ENCODE peak calls at places on chromosome 16, in eight cellular contexts. K is cardiac muscle cell; F is mucosa of descending colon; Y is CD8-positive, alpha-beta memory T cell; L is AG09309; U is spleen; V is HL-60; Z is brain microvascular endothelial cell. G is an unnamed sample.

GRCh38 chr16:50259334-50260205 is 6.8 kb upstream of the ADCY7 start:
- DNase-seq in K (peak), F (peak), Y (no peak), L (no peak), U (peak), V (no peak), Z (no peak), G (peak)

GRCh38 chr16:318628-319027 is 33.9 kb downstream of the AXIN1 start:
- DNase-seq in K (no peak), F (no peak), Y (no peak), L (no peak), U (no peak), V (no peak), Z (no peak), G (no peak)

GRCh38 chr16:30551781-30552180 is 6.4 kb downstream of the ZNF764 start:
- DNase-seq in K (no peak), F (no peak), Y (peak), L (no peak), U (no peak), V (no peak), Z (no peak), G (no peak)

GRCh38 chr16:22195695-22196558 is 10.2 kb upstream of the EEF2K start:
- DNase-seq in K (peak), F (peak), Y (peak), L (peak), U (peak), V (no peak), Z (peak), G (peak)

GRCh38 chr16:58022601-58023371 is 2.8 kb upstream of the MMP15 start:
- DNase-seq in K (peak), F (peak), Y (no peak), L (peak), U (peak), V (no peak), Z (peak), G (peak)

GRCh38 chr16:5874899-5875298 is 777.3 kb upstream of the EEF2KMT start:
- DNase-seq in K (no peak), F (no peak), Y (no peak), L (no peak), U (no peak), V (no peak), Z (no peak), G (no peak)

GRCh38 chr16:53881371-53881770 is 177.4 kb downstream of the FTO start:
- DNase-seq in K (peak), F (no peak), Y (no peak), L (peak), U (no peak), V (no peak), Z (peak), G (no peak)

GRCh38 chr16:4936181-4936990 is 562 bp downstream of the PPL start:
- DNase-seq in K (no peak), F (peak), Y (no peak), L (no peak), U (no peak), V (no peak), Z (no peak), G (peak)

GRCh38 chr16:3511286-3512180 is 10.7 kb downstream of the CLUAP1 start:
- DNase-seq in K (no peak), F (no peak), Y (no peak), L (no peak), U (no peak), V (no peak), Z (no peak), G (no peak)

GRCh38 chr16:46721885-46722284 is 26.3 kb downstream of the MYLK3 start:
- DNase-seq in K (no peak), F (no peak), Y (no peak), L (no peak), U (no peak), V (no peak), Z (no peak), G (no peak)

GRCh38 chr16:87806246-87806607 is 40.4 kb upstream of the KLHDC4 start:
- DNase-seq in K (no peak), F (no peak), Y (no peak), L (no peak), U (no peak), V (no peak), Z (no peak), G (no peak)

GRCh38 chr16:1296688-1297412 is 12.6 kb upstream of the UBE2I start:
- DNase-seq in K (no peak), F (no peak), Y (no peak), L (no peak), U (no peak), V (no peak), Z (peak), G (no peak)

GRCh38 chr16:13120557-13120956 is 219.2 kb downstream of the SHISA9 start:
- DNase-seq in K (no peak), F (no peak), Y (no peak), L (no peak), U (no peak), V (no peak), Z (no peak), G (no peak)

GRCh38 chr16:87602005-87602790 is at the start of gene JPH3:
- DNase-seq in K (no peak), F (no peak), Y (no peak), L (no peak), U (no peak), V (no peak), Z (no peak), G (no peak)

GRCh38 chr16:30767767-30768465 is 5.8 kb downstream of the RNF40 start:
- DNase-seq in K (no peak), F (peak), Y (peak), L (no peak), U (peak), V (no peak), Z (no peak), G (peak)

GRCh38 chr16:46801428-46802049 is 29.4 kb downstream of the C16orf87 start:
- DNase-seq in K (peak), F (no peak), Y (no peak), L (no peak), U (no peak), V (no peak), Z (no peak), G (no peak)

GRCh38 chr16:57265850-57266530 is 18.5 kb downstream of the PLLP start:
- DNase-seq in K (peak), F (peak), Y (no peak), L (no peak), U (peak), V (no peak), Z (no peak), G (peak)

GRCh38 chr16:84175351-84176081 is 11.3 kb downstream of the TAF1C start:
- DNase-seq in K (no peak), F (peak), Y (peak), L (no peak), U (peak), V (peak), Z (peak), G (no peak)

GRCh38 chr16:75250809-75251279 is 580 bp downstream of the BCAR1 start:
- DNase-seq in K (no peak), F (peak), Y (no peak), L (no peak), U (no peak), V (no peak), Z (no peak), G (peak)

GRCh38 chr16:84186685-84187437 is at the start of gene TAF1C:
- DNase-seq in K (peak), F (peak), Y (peak), L (peak), U (peak), V (peak), Z (peak), G (peak)

GRCh38 chr16:48383877-48384304 is 1.3 kb downstream of the SIAH1 start:
- DNase-seq in K (no peak), F (no peak), Y (no peak), L (peak), U (no peak), V (no peak), Z (no peak), G (no peak)

GRCh38 chr16:1288813-1289479 is 20.5 kb upstream of the UBE2I start:
- DNase-seq in K (no peak), F (no peak), Y (no peak), L (no peak), U (no peak), V (no peak), Z (no peak), G (no peak)

GRCh38 chr16:55908641-55909040 is 33.5 kb upstream of the CES5A start:
- DNase-seq in K (no peak), F (no peak), Y (no peak), L (no peak), U (no peak), V (no peak), Z (no peak), G (no peak)

GRCh38 chr16:19601083-19601976 is 45.8 kb downstream of the VPS35L start:
- DNase-seq in K (peak), F (no peak), Y (peak), L (no peak), U (no peak), V (no peak), Z (peak), G (no peak)

GRCh38 chr16:80751167-80751566 is 53.2 kb downstream of the CDYL2 start:
- DNase-seq in K (peak), F (no peak), Y (no peak), L (peak), U (no peak), V (no peak), Z (peak), G (no peak)

GRCh38 chr16:84976644-84977400 is 34.5 kb downstream of the ZDHHC7 start:
- DNase-seq in K (no peak), F (no peak), Y (no peak), L (no peak), U (no peak), V (no peak), Z (no peak), G (no peak)

GRCh38 chr16:51907680-51908079 is 639.3 kb downstream of the TOX3 start:
- DNase-seq in K (no peak), F (no peak), Y (no peak), L (no peak), U (no peak), V (no peak), Z (peak), G (no peak)

GRCh38 chr16:4212934-4213296 is 29.0 kb downstream of the SRL start:
- DNase-seq in K (peak), F (no peak), Y (no peak), L (no peak), U (no peak), V (no peak), Z (peak), G (no peak)

GRCh38 chr16:81873843-81874752 is 95.0 kb downstream of the PLCG2 start:
- DNase-seq in K (peak), F (peak), Y (peak), L (no peak), U (peak), V (no peak), Z (peak), G (no peak)

GRCh38 chr16:75251280-75252048 is at the start of gene BCAR1:
- DNase-seq in K (peak), F (peak), Y (no peak), L (peak), U (peak), V (no peak), Z (peak), G (peak)

GRCh38 chr16:17420821-17421220 is 49.9 kb downstream of the XYLT1 start:
- DNase-seq in K (no peak), F (no peak), Y (no peak), L (no peak), U (no peak), V (no peak), Z (no peak), G (no peak)

GRCh38 chr16:50826797-50827316 is 85.0 kb downstream of the CYLD start:
- DNase-seq in K (no peak), F (no peak), Y (no peak), L (no peak), U (no peak), V (no peak), Z (no peak), G (no peak)

GRCh38 chr16:17327671-17328335 is 143.0 kb downstream of the XYLT1 start:
- DNase-seq in K (no peak), F (no peak), Y (no peak), L (no peak), U (no peak), V (no peak), Z (no peak), G (no peak)

GRCh38 chr16:87554754-87555427 is 47.4 kb upstream of the JPH3 start:
- DNase-seq in K (no peak), F (no peak), Y (no peak), L (no peak), U (no peak), V (no peak), Z (no peak), G (no peak)

GRCh38 chr16:105521-105920 is 27.5 kb downstream of the MPG start:
- DNase-seq in K (no peak), F (no peak), Y (no peak), L (no peak), U (no peak), V (no peak), Z (no peak), G (no peak)

GRCh38 chr16:55830658-55831294 is 2.1 kb downstream of the CES1 start:
- DNase-seq in K (no peak), F (no peak), Y (no peak), L (no peak), U (no peak), V (no peak), Z (no peak), G (no peak)

DNA sequence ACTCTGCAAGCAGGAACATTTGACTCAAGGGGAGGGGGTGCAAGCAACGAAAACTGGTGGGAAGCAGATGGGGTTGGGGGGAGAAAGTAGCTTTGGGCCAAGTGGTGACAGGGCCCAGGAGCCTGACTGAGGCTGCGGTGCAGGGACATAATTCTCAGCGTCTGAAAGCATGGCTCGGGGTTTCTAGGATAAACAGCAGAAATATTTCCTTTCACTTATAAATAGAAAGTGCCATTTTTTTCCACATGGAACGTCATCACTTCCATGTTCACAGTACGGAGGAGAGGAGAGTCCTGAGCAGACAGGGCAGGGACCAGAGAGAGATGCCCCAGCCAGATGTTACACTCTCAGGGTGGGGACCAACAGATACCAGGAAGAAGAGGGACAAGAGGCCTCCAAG is 197.1 kb downstream of the ZFHX3 start:
- DNase-seq in K (peak), F (no peak), Y (no peak), L (no peak), U (no peak), V (no peak), Z (peak), G (no peak)
- H3K4me3 ChIP-seq in K (no peak), F (no peak), Y (no peak), L (no peak), U (no peak), V (no peak), Z (no peak), G (no peak)

GRCh38 chr16:86287641-86288201 is 222.6 kb upstream of the FOXF1 start:
- DNase-seq in K (no peak), F (no peak), Y (no peak), L (no peak), U (no peak), V (no peak), Z (no peak), G (no peak)
- H3K4me3 ChIP-seq in K (no peak), F (no peak), Y (no peak), L (no peak), U (no peak), V (no peak), Z (no peak), G (no peak)

GRCh38 chr16:10878644-10879498 is 1.9 kb downstream of the CIITA start:
- DNase-seq in K (peak), F (peak), Y (no peak), L (no peak), U (peak), V (no peak), Z (peak), G (peak)
- H3K4me3 ChIP-seq in K (no peak), F (peak), Y (peak), L (peak), U (peak), V (peak), Z (peak), G (peak)

GRCh38 chr16:10629592-10629963 is 49.2 kb upstream of the EMP2 start:
- DNase-seq in K (no peak), F (no peak), Y (no peak), L (no peak), U (no peak), V (no peak), Z (no peak), G (no peak)
- H3K4me3 ChIP-seq in K (no peak), F (no peak), Y (no peak), L (no peak), U (no peak), V (no peak), Z (no peak), G (no peak)

DNA sequence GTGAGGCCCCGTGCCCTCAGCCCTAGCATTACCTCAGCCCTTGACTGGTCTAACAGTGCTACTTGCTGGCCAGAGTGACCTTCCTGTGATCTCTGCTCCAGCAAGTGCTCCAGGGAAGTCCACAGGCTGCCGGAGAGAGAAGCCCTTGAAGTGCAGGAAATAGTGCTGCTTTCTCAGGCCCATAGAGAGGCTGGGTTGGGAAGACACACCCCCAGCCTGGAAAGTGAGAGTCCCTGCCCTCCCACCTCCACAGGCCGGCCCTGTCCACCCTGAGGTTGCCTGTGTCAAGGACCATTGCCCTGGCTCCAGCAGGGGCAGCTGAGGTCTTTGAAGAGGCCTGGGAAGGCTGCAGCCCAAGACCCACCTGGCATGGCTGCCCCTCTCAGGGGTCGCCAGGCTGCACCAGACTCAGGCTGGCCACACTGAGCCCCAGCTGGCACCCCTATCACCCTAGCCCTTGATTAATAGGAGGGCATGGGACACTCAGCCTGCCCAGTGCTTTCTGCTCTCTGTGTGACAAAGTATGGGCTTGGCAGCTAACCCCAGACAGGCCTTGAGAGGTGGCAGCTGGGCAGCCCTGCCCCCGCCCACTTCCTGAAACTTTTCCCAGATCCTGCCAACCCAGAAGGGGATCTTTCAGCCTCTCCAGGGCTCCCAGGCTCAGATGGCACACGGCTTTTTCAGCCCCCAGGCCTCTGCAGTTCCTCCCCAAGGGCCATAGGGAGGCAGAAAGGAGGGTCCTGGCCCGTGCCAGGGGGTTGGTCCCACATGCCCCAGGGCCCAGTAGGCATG is 21.7 kb downstream of the ATP6V0D1 start:
- DNase-seq in K (peak), F (peak), Y (no peak), L (no peak), U (no peak), V (no peak), Z (no peak), G (no peak)
- H3K4me3 ChIP-seq in K (no peak), F (peak), Y (no peak), L (no peak), U (no peak), V (no peak), Z (no peak), G (no peak)

GRCh38 chr16:68426355-68426652 is 22.0 kb downstream of the SMPD3 start:
- DNase-seq in K (no peak), F (no peak), Y (no peak), L (no peak), U (no peak), V (no peak), Z (no peak), G (no peak)

GRCh38 chr16:68423771-68424170 is 24.5 kb downstream of the SMPD3 start:
- DNase-seq in K (no peak), F (no peak), Y (no peak), L (no peak), U (no peak), V (no peak), Z (no peak), G (no peak)

GRCh38 chr16:68425498-68426354 is 22.6 kb downstream of the SMPD3 start:
- DNase-seq in K (no peak), F (no peak), Y (no peak), L (no peak), U (no peak), V (no peak), Z (no peak), G (no peak)

GRCh38 chr16:68429081-68429740 is 19.1 kb downstream of the SMPD3 start:
- DNase-seq in K (no peak), F (no peak), Y (no peak), L (no peak), U (no peak), V (no peak), Z (no peak), G (no peak)

DNA sequence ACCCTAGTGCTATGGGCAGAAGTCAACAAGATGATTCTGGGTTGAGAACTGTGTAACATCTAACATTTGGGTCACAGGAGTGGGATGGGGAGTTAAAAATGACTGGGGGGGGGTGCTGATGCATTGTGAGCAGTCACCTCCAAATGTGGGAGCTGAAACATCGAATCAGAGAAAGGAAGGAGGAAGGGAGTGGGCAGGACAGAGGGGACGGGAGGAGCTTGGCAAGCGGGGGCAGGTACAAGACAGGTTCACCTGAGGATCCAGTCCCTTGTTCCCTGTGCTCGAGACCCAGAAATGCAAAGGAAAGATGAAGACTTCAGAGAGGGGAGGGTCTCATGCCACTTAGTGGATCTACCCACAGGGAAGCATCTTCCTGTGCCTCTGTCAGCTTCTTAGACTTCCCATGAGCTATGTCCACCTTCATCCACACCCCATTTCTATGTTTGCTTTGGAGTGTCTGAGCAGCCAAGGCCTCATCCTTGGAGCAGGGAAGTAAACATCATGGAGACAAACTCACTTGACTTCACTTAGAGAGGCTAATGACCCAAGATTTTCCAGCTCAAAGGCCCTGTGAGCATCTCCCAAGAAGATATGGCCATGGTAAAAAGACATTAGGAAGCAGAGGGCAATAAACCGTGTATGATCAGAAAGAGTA is 20.5 kb downstream of the SMPD3 start:
- DNase-seq in K (no peak), F (no peak), Y (no peak), L (no peak), U (no peak), V (no peak), Z (no peak), G (no peak)
- H3K4me3 ChIP-seq in K (no peak), F (no peak), Y (no peak), L (no peak), U (no peak), V (no peak), Z (no peak), G (no peak)

DNA sequence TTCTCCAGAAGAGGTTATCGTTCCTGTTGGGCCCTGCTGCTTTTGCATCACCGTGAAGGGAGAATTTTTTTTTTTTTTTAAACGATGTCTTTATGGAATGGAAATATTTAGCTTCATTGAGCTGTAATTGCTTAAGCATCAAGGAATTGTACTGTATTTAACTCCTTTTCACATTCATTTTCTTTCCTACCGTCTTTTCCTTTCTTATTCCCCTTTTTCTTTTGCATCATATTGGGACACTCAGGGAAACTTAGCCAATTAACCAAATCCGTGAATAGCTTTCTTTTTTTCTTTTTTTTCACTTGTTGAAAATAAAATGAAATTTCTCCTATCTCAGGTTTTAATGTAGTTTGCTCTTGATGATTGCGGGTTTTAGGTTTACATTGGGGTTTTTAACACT is 1.5 kb downstream of the TNRC6A start:
- DNase-seq in K (no peak), F (no peak), Y (no peak), L (no peak), U (no peak), V (no peak), Z (no peak), G (no peak)
- H3K4me3 ChIP-seq in K (peak), F (no peak), Y (peak), L (peak), U (peak), V (peak), Z (peak), G (peak)